ENCODE peak calls at places on chromosome 3, in ten cellular contexts. One of them, this sample, is unnamed.

GRCh38 chr3:161567962-161568361 is 71.4 kb downstream of the OTOL1 start:
- DNase-seq in HepG2: no peak
- DNase-seq in upper lobe of left lung: no peak
- DNase-seq in tibial nerve: no peak
- DNase-seq in transverse colon: no peak
- DNase-seq in A549: no peak
- DNase-seq in ovary: no peak
- DNase-seq in K562: no peak
- DNase-seq in GM12878: no peak
- DNase-seq in H1: no peak
- DNase-seq in this sample: no peak

GRCh38 chr3:125154800-125155269 is 57.7 kb downstream of the SLC12A8 start:
- DNase-seq in HepG2: no peak
- DNase-seq in upper lobe of left lung: no peak
- DNase-seq in tibial nerve: no peak
- DNase-seq in transverse colon: no peak
- DNase-seq in A549: no peak
- DNase-seq in ovary: no peak
- DNase-seq in K562: no peak
- DNase-seq in GM12878: no peak
- DNase-seq in H1: no peak
- DNase-seq in this sample: no peak

GRCh38 chr3:19931180-19931692 is 2.8 kb downstream of the EFHB start:
- DNase-seq in HepG2: no peak
- DNase-seq in upper lobe of left lung: no peak
- DNase-seq in tibial nerve: no peak
- DNase-seq in transverse colon: no peak
- DNase-seq in A549: no peak
- DNase-seq in ovary: no peak
- DNase-seq in K562: no peak
- DNase-seq in GM12878: peak; percentile 79
- DNase-seq in H1: no peak
- DNase-seq in this sample: no peak

GRCh38 chr3:124887177-124887995 is at the start of gene ITGB5:
- DNase-seq in HepG2: peak; percentile 61
- DNase-seq in upper lobe of left lung: peak; percentile 94
- DNase-seq in tibial nerve: peak; percentile 66
- DNase-seq in transverse colon: peak; percentile 83
- DNase-seq in A549: peak; percentile 88
- DNase-seq in ovary: peak; percentile 72
- DNase-seq in K562: peak; percentile 80
- DNase-seq in GM12878: no peak
- DNase-seq in H1: peak; percentile 87
- DNase-seq in this sample: peak; percentile 83

GRCh38 chr3:174270841-174271240 is 588.3 kb upstream of the NAALADL2 start:
- DNase-seq in HepG2: no peak
- DNase-seq in upper lobe of left lung: no peak
- DNase-seq in tibial nerve: no peak
- DNase-seq in transverse colon: no peak
- DNase-seq in A549: no peak
- DNase-seq in ovary: no peak
- DNase-seq in K562: no peak
- DNase-seq in GM12878: no peak
- DNase-seq in H1: no peak
- DNase-seq in this sample: no peak

GRCh38 chr3:61114316-61114953 is 136.8 kb downstream of the FHIT start:
- DNase-seq in HepG2: no peak
- DNase-seq in upper lobe of left lung: no peak
- DNase-seq in tibial nerve: no peak
- DNase-seq in transverse colon: no peak
- DNase-seq in A549: no peak
- DNase-seq in ovary: no peak
- DNase-seq in K562: no peak
- DNase-seq in GM12878: no peak
- DNase-seq in H1: no peak
- DNase-seq in this sample: no peak

GRCh38 chr3:171457263-171458055 is 2.7 kb downstream of the TNIK start:
- DNase-seq in HepG2: no peak
- DNase-seq in upper lobe of left lung: peak; percentile 49
- DNase-seq in tibial nerve: no peak
- DNase-seq in transverse colon: peak; percentile 35
- DNase-seq in A549: no peak
- DNase-seq in ovary: no peak
- DNase-seq in K562: no peak
- DNase-seq in GM12878: no peak
- DNase-seq in H1: no peak
- DNase-seq in this sample: no peak

GRCh38 chr3:159934216-159934615 is 54.4 kb upstream of the IL12A start:
- DNase-seq in HepG2: no peak
- DNase-seq in upper lobe of left lung: no peak
- DNase-seq in tibial nerve: no peak
- DNase-seq in transverse colon: no peak
- DNase-seq in A549: no peak
- DNase-seq in ovary: no peak
- DNase-seq in K562: no peak
- DNase-seq in GM12878: no peak
- DNase-seq in H1: no peak
- DNase-seq in this sample: no peak

GRCh38 chr3:115713247-115713646 is 89.9 kb downstream of the GAP43 start:
- DNase-seq in HepG2: no peak
- DNase-seq in upper lobe of left lung: peak; percentile 8
- DNase-seq in tibial nerve: no peak
- DNase-seq in transverse colon: no peak
- DNase-seq in A549: no peak
- DNase-seq in ovary: no peak
- DNase-seq in K562: no peak
- DNase-seq in GM12878: no peak
- DNase-seq in H1: no peak
- DNase-seq in this sample: peak; percentile 85

GRCh38 chr3:143824675-143825074 is 23.6 kb downstream of the SLC9A9 start:
- DNase-seq in HepG2: no peak
- DNase-seq in upper lobe of left lung: no peak
- DNase-seq in tibial nerve: no peak
- DNase-seq in transverse colon: no peak
- DNase-seq in A549: no peak
- DNase-seq in ovary: no peak
- DNase-seq in K562: no peak
- DNase-seq in GM12878: no peak
- DNase-seq in H1: no peak
- DNase-seq in this sample: no peak

GRCh38 chr3:13012228-13012691 is 61.0 kb downstream of the IQSEC1 start:
- DNase-seq in HepG2: no peak
- DNase-seq in upper lobe of left lung: no peak
- DNase-seq in tibial nerve: peak; percentile 81
- DNase-seq in transverse colon: peak; percentile 80
- DNase-seq in A549: no peak
- DNase-seq in ovary: no peak
- DNase-seq in K562: no peak
- DNase-seq in GM12878: peak; percentile 84
- DNase-seq in H1: no peak
- DNase-seq in this sample: peak; percentile 70

GRCh38 chr3:64185436-64185835 is 39.8 kb downstream of the PRICKLE2 start:
- DNase-seq in HepG2: no peak
- DNase-seq in upper lobe of left lung: no peak
- DNase-seq in tibial nerve: no peak
- DNase-seq in transverse colon: no peak
- DNase-seq in A549: no peak
- DNase-seq in ovary: no peak
- DNase-seq in K562: no peak
- DNase-seq in GM12878: no peak
- DNase-seq in H1: no peak
- DNase-seq in this sample: no peak

DNA sequence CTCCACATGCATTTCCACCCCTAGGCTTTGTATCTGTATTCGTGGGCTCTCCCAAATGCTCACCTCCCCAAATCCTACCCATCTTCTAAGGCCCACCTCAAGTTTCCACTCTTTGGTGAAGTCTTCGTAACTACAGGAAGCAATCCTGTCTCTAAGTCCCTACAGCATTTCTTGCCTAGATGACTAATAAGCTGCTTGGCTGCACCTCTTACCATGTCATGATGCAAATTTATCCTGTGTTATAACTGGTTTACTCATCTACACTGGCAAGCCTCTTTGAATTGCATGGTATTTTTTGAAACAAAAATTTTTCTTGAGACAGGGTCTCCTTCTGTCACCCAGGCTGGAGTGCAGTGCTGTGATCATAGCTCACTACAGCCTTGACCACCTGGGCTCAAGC is 73.3 kb downstream of the SETMAR start:
- DNase-seq in HepG2: no peak
- DNase-seq in upper lobe of left lung: no peak
- DNase-seq in tibial nerve: no peak
- DNase-seq in transverse colon: no peak
- DNase-seq in A549: no peak
- DNase-seq in ovary: no peak
- DNase-seq in K562: no peak
- DNase-seq in GM12878: no peak
- DNase-seq in H1: no peak
- DNase-seq in this sample: no peak
- TF ChIP-seq EP300 in HepG2: no peak
- TF ChIP-seq EP300 in upper lobe of left lung: no peak
- TF ChIP-seq EP300 in tibial nerve: no peak
- TF ChIP-seq EP300 in transverse colon: no peak
- TF ChIP-seq EP300 in A549: no peak
- TF ChIP-seq EP300 in ovary: no peak
- TF ChIP-seq EP300 in K562: no peak
- TF ChIP-seq EP300 in GM12878: no peak
- TF ChIP-seq EP300 in H1: no peak
- TF ChIP-seq EP300 in this sample: no peak

GRCh38 chr3:72811551-72811950 is 36.7 kb downstream of the SHQ1 start:
- DNase-seq in HepG2: no peak
- DNase-seq in upper lobe of left lung: no peak
- DNase-seq in tibial nerve: no peak
- DNase-seq in transverse colon: no peak
- DNase-seq in A549: no peak
- DNase-seq in ovary: no peak
- DNase-seq in K562: no peak
- DNase-seq in GM12878: no peak
- DNase-seq in H1: no peak
- DNase-seq in this sample: no peak
- TF ChIP-seq CTCF in HepG2: no peak
- TF ChIP-seq CTCF in upper lobe of left lung: no peak
- TF ChIP-seq CTCF in tibial nerve: no peak
- TF ChIP-seq CTCF in transverse colon: no peak
- TF ChIP-seq CTCF in A549: no peak
- TF ChIP-seq CTCF in ovary: no peak
- TF ChIP-seq CTCF in K562: no peak
- TF ChIP-seq CTCF in GM12878: no peak
- TF ChIP-seq CTCF in H1: peak; percentile 41
- TF ChIP-seq CTCF in this sample: no peak

DNA sequence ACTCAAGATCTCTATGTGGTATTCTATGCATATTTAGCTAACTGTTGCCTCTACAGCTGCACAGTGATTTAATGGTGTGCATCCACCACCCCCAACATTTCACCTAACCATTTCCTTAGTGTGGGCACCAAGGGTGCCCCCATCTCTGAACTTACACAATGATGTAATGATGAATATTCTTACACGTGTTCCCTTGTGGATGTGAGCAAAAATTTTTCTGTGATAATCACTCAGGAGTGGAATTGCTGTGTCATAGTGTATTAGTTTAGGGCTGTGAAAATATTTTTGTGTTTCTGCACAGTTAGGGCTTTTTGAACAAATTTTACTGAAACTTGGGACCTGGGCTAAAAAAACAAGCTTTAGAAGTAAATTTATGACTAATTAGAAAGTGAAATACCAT is 134.5 kb upstream of the CCNL1 start:
- DNase-seq in HepG2: no peak
- DNase-seq in upper lobe of left lung: no peak
- DNase-seq in tibial nerve: no peak
- DNase-seq in transverse colon: no peak
- DNase-seq in A549: no peak
- DNase-seq in ovary: no peak
- DNase-seq in K562: no peak
- DNase-seq in GM12878: no peak
- DNase-seq in H1: no peak
- DNase-seq in this sample: no peak
- TF ChIP-seq EP300 in HepG2: no peak
- TF ChIP-seq EP300 in upper lobe of left lung: no peak
- TF ChIP-seq EP300 in tibial nerve: no peak
- TF ChIP-seq EP300 in transverse colon: no peak
- TF ChIP-seq EP300 in A549: no peak
- TF ChIP-seq EP300 in ovary: no peak
- TF ChIP-seq EP300 in K562: no peak
- TF ChIP-seq EP300 in GM12878: no peak
- TF ChIP-seq EP300 in H1: no peak
- TF ChIP-seq EP300 in this sample: no peak

GRCh38 chr3:45434996-45435395 is 46.6 kb downstream of the LARS2 start:
- DNase-seq in HepG2: no peak
- DNase-seq in upper lobe of left lung: no peak
- DNase-seq in tibial nerve: no peak
- DNase-seq in transverse colon: no peak
- DNase-seq in A549: no peak
- DNase-seq in ovary: no peak
- DNase-seq in K562: no peak
- DNase-seq in GM12878: no peak
- DNase-seq in H1: no peak
- DNase-seq in this sample: no peak

GRCh38 chr3:45441570-45442313 is 53.4 kb downstream of the LARS2 start:
- DNase-seq in HepG2: no peak
- DNase-seq in upper lobe of left lung: no peak
- DNase-seq in tibial nerve: no peak
- DNase-seq in transverse colon: no peak
- DNase-seq in A549: no peak
- DNase-seq in ovary: no peak
- DNase-seq in K562: no peak
- DNase-seq in GM12878: no peak
- DNase-seq in H1: no peak
- DNase-seq in this sample: no peak

GRCh38 chr3:45437388-45437787 is 49.0 kb downstream of the LARS2 start:
- DNase-seq in HepG2: no peak
- DNase-seq in upper lobe of left lung: no peak
- DNase-seq in tibial nerve: no peak
- DNase-seq in transverse colon: no peak
- DNase-seq in A549: peak; percentile 6
- DNase-seq in ovary: no peak
- DNase-seq in K562: no peak
- DNase-seq in GM12878: no peak
- DNase-seq in H1: no peak
- DNase-seq in this sample: no peak

GRCh38 chr3:45440562-45440961 is 52.2 kb downstream of the LARS2 start:
- DNase-seq in HepG2: no peak
- DNase-seq in upper lobe of left lung: no peak
- DNase-seq in tibial nerve: no peak
- DNase-seq in transverse colon: no peak
- DNase-seq in A549: no peak
- DNase-seq in ovary: no peak
- DNase-seq in K562: no peak
- DNase-seq in GM12878: no peak
- DNase-seq in H1: no peak
- DNase-seq in this sample: no peak

DNA sequence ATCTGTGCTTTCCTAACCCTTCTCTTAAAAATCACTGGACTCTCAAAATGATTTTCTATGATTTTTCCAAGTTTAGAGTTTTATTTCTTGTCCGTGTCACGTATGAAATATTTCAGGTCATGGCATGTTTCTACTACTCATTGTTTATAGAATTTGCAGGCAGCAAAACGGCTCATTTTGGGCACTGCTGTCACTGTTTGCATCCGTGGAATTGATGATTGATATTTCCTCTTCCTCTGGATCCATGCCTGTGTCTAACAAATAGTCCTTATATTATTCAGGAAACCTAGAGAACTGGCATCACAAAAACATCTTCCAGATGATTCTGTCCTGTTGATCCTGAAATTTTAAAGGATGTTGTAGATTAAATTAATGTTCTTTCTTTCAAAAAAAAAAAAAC is 47.6 kb downstream of the LARS2 start:
- DNase-seq in HepG2: no peak
- DNase-seq in upper lobe of left lung: no peak
- DNase-seq in tibial nerve: no peak
- DNase-seq in transverse colon: no peak
- DNase-seq in A549: no peak
- DNase-seq in ovary: no peak
- DNase-seq in K562: no peak
- DNase-seq in GM12878: no peak
- DNase-seq in H1: no peak
- DNase-seq in this sample: no peak
- TF ChIP-seq CTCF in HepG2: no peak
- TF ChIP-seq CTCF in upper lobe of left lung: no peak
- TF ChIP-seq CTCF in tibial nerve: no peak
- TF ChIP-seq CTCF in transverse colon: no peak
- TF ChIP-seq CTCF in A549: no peak
- TF ChIP-seq CTCF in ovary: no peak
- TF ChIP-seq CTCF in K562: no peak
- TF ChIP-seq CTCF in GM12878: no peak
- TF ChIP-seq CTCF in H1: no peak
- TF ChIP-seq CTCF in this sample: no peak

This sample was measured in stomach.